ENCODE peak calls at places on chromosomes 16 and 17, in ten cellular contexts. One of them, this sample, is unnamed.

GRCh38 chr16:71781741-71782140 is 26.9 kb downstream of the AP1G1 start:
- DNase-seq in GM12865: no peak
- DNase-seq in lower lobe of right lung: no peak
- DNase-seq in RWPE1: peak
- DNase-seq in H9: no peak
- DNase-seq in adrenal gland: no peak
- DNase-seq in endodermal cell: no peak
- DNase-seq in hepatocyte: no peak
- DNase-seq in lung: no peak
- DNase-seq in astrocyte of the spinal cord: peak
- DNase-seq in this sample: no peak

GRCh38 chr17:33523577-33523981 is 230.5 kb upstream of the ASIC2 start:
- DNase-seq in lower lobe of right lung: no peak
- DNase-seq in hepatocyte: no peak
- DNase-seq in astrocyte of the spinal cord: no peak
- DNase-seq in adrenal gland: peak
- DNase-seq in lung: no peak
- DNase-seq in RWPE1: no peak
- DNase-seq in endodermal cell: no peak
- DNase-seq in GM12865: peak
- DNase-seq in H9: no peak
- DNase-seq in this sample: no peak

GRCh38 chr17:2125013-2125535 is 70.2 kb downstream of the HIC1 start:
- DNase-seq in lung: no peak
- DNase-seq in astrocyte of the spinal cord: peak
- DNase-seq in hepatocyte: no peak
- DNase-seq in lower lobe of right lung: no peak
- DNase-seq in adrenal gland: no peak
- DNase-seq in H9: no peak
- DNase-seq in RWPE1: no peak
- DNase-seq in endodermal cell: peak
- DNase-seq in GM12865: no peak
- DNase-seq in this sample: no peak

GRCh38 chr16:71952818-71953217 is 47.4 kb downstream of the PKD1L3 start:
- DNase-seq in RWPE1: no peak
- DNase-seq in hepatocyte: no peak
- DNase-seq in GM12865: no peak
- DNase-seq in astrocyte of the spinal cord: no peak
- DNase-seq in H9: no peak
- DNase-seq in lung: no peak
- DNase-seq in adrenal gland: no peak
- DNase-seq in endodermal cell: no peak
- DNase-seq in lower lobe of right lung: no peak
- DNase-seq in this sample: no peak

GRCh38 chr17:56158344-56158743 is 5.1 kb downstream of the ANKFN1 start:
- DNase-seq in H9: no peak
- DNase-seq in RWPE1: no peak
- DNase-seq in lung: no peak
- DNase-seq in hepatocyte: no peak
- DNase-seq in endodermal cell: no peak
- DNase-seq in astrocyte of the spinal cord: no peak
- DNase-seq in lower lobe of right lung: no peak
- DNase-seq in GM12865: no peak
- DNase-seq in adrenal gland: no peak
- DNase-seq in this sample: no peak

GRCh38 chr17:38706625-38707298 is 1.7 kb downstream of the MLLT6 start:
- DNase-seq in hepatocyte: peak
- DNase-seq in endodermal cell: peak
- DNase-seq in H9: no peak
- DNase-seq in astrocyte of the spinal cord: no peak
- DNase-seq in GM12865: peak
- DNase-seq in lower lobe of right lung: no peak
- DNase-seq in lung: no peak
- DNase-seq in RWPE1: no peak
- DNase-seq in adrenal gland: peak
- DNase-seq in this sample: no peak

GRCh38 chr17:50763716-50764450 is 3.4 kb downstream of the ANKRD40CL start:
- DNase-seq in GM12865: no peak
- DNase-seq in lower lobe of right lung: no peak
- DNase-seq in H9: no peak
- DNase-seq in endodermal cell: peak
- DNase-seq in lung: no peak
- DNase-seq in hepatocyte: peak
- DNase-seq in RWPE1: no peak
- DNase-seq in adrenal gland: no peak
- DNase-seq in astrocyte of the spinal cord: no peak
- DNase-seq in this sample: no peak

GRCh38 chr17:40540448-40540847 is 24.8 kb downstream of the CCR7 start:
- DNase-seq in astrocyte of the spinal cord: no peak
- DNase-seq in GM12865: no peak
- DNase-seq in H9: no peak
- DNase-seq in hepatocyte: no peak
- DNase-seq in adrenal gland: no peak
- DNase-seq in lung: no peak
- DNase-seq in RWPE1: no peak
- DNase-seq in lower lobe of right lung: no peak
- DNase-seq in endodermal cell: no peak
- DNase-seq in this sample: no peak

GRCh38 chr17:19248149-19248922 is 11.2 kb downstream of the EPN2 start:
- DNase-seq in RWPE1: no peak
- DNase-seq in endodermal cell: no peak
- DNase-seq in astrocyte of the spinal cord: no peak
- DNase-seq in lung: no peak
- DNase-seq in lower lobe of right lung: no peak
- DNase-seq in adrenal gland: no peak
- DNase-seq in hepatocyte: no peak
- DNase-seq in H9: no peak
- DNase-seq in GM12865: no peak
- DNase-seq in this sample: no peak

GRCh38 chr17:3766783-3767182 is 34.2 kb downstream of the ITGAE start:
- DNase-seq in RWPE1: no peak
- DNase-seq in GM12865: no peak
- DNase-seq in endodermal cell: no peak
- DNase-seq in lower lobe of right lung: no peak
- DNase-seq in adrenal gland: peak
- DNase-seq in lung: no peak
- DNase-seq in hepatocyte: no peak
- DNase-seq in H9: no peak
- DNase-seq in astrocyte of the spinal cord: no peak
- DNase-seq in this sample: no peak

GRCh38 chr17:78753316-78754250 is 28.5 kb downstream of the CYTH1 start:
- DNase-seq in RWPE1: no peak
- DNase-seq in adrenal gland: no peak
- DNase-seq in lung: no peak
- DNase-seq in hepatocyte: no peak
- DNase-seq in GM12865: no peak
- DNase-seq in astrocyte of the spinal cord: no peak
- DNase-seq in endodermal cell: no peak
- DNase-seq in lower lobe of right lung: no peak
- DNase-seq in H9: no peak
- DNase-seq in this sample: no peak

DNA sequence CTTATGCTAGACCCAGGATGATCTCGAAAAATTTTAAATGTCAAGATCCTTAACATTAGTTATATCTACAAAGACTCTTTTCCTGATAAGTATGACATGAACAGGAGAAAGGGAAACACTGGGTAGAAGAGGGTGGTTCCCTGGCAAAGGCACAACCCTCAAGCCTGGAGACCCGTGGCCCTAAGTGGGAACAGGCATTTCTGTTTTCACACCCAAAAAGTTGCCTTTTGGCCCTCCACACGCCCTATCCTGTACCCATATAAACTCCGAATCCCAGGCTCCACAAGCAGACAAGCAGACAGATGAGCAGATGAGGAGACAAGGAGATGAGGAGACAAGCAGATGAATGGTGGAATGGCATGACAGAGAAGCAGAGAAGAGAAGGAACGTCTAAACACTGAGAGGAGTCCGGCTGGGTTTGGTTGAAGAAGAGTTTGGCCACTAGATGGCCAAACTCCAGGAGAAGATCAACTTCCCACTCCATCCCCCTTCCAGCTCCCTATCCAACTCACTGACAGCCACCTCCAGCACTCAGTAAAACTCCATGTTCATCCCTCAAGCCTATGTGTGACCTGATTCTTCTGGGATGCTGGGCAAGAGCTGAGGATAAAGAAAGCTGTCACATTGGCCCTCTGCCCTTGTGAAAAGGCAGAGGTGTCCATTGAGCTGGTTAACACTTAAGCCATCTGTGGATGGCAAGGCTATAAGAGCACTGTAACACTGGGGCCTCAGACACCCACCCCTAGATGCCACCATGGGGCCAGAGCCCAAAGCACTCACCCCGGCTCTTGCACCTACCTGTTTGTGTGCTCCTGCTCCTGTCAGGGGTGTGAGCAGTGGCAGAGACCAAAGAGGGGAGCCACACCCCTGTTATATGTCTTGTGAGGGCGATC is 139.6 kb upstream of the FAM20A start:
- DNase-seq in H9: no peak
- DNase-seq in lung: no peak
- DNase-seq in adrenal gland: no peak
- DNase-seq in RWPE1: no peak
- DNase-seq in hepatocyte: no peak
- DNase-seq in GM12865: no peak
- DNase-seq in endodermal cell: no peak
- DNase-seq in astrocyte of the spinal cord: no peak
- DNase-seq in lower lobe of right lung: no peak
- DNase-seq in this sample: no peak
- TF ChIP-seq CTCF in H9: peak
- TF ChIP-seq CTCF in lung: no peak
- TF ChIP-seq CTCF in adrenal gland: no peak
- TF ChIP-seq CTCF in RWPE1: no peak
- TF ChIP-seq CTCF in hepatocyte: no peak
- TF ChIP-seq CTCF in GM12865: peak
- TF ChIP-seq CTCF in endodermal cell: peak
- TF ChIP-seq CTCF in astrocyte of the spinal cord: peak
- TF ChIP-seq CTCF in lower lobe of right lung: no peak
- TF ChIP-seq CTCF in this sample: no peak

GRCh38 chr17:61467416-61468262 is 15.4 kb downstream of the TBX4 start:
- DNase-seq in GM12865: peak
- DNase-seq in RWPE1: no peak
- DNase-seq in H9: peak
- DNase-seq in lower lobe of right lung: peak
- DNase-seq in astrocyte of the spinal cord: peak
- DNase-seq in endodermal cell: peak
- DNase-seq in hepatocyte: no peak
- DNase-seq in adrenal gland: no peak
- DNase-seq in lung: no peak
- DNase-seq in this sample: no peak

GRCh38 chr17:61468263-61468907 is 16.2 kb downstream of the TBX4 start:
- DNase-seq in GM12865: no peak
- DNase-seq in RWPE1: no peak
- DNase-seq in lung: no peak
- DNase-seq in lower lobe of right lung: no peak
- DNase-seq in adrenal gland: no peak
- DNase-seq in astrocyte of the spinal cord: no peak
- DNase-seq in hepatocyte: no peak
- DNase-seq in endodermal cell: no peak
- DNase-seq in H9: no peak
- DNase-seq in this sample: no peak

GRCh38 chr17:61469949-61470348 is 17.7 kb downstream of the TBX4 start:
- DNase-seq in H9: peak
- DNase-seq in endodermal cell: no peak
- DNase-seq in lung: no peak
- DNase-seq in hepatocyte: no peak
- DNase-seq in adrenal gland: no peak
- DNase-seq in GM12865: no peak
- DNase-seq in RWPE1: no peak
- DNase-seq in lower lobe of right lung: no peak
- DNase-seq in astrocyte of the spinal cord: no peak
- DNase-seq in this sample: no peak

GRCh38 chr17:61469474-61469873 is 17.3 kb downstream of the TBX4 start:
- DNase-seq in endodermal cell: no peak
- DNase-seq in astrocyte of the spinal cord: no peak
- DNase-seq in H9: no peak
- DNase-seq in GM12865: no peak
- DNase-seq in hepatocyte: no peak
- DNase-seq in lung: no peak
- DNase-seq in RWPE1: no peak
- DNase-seq in lower lobe of right lung: no peak
- DNase-seq in adrenal gland: no peak
- DNase-seq in this sample: no peak

DNA sequence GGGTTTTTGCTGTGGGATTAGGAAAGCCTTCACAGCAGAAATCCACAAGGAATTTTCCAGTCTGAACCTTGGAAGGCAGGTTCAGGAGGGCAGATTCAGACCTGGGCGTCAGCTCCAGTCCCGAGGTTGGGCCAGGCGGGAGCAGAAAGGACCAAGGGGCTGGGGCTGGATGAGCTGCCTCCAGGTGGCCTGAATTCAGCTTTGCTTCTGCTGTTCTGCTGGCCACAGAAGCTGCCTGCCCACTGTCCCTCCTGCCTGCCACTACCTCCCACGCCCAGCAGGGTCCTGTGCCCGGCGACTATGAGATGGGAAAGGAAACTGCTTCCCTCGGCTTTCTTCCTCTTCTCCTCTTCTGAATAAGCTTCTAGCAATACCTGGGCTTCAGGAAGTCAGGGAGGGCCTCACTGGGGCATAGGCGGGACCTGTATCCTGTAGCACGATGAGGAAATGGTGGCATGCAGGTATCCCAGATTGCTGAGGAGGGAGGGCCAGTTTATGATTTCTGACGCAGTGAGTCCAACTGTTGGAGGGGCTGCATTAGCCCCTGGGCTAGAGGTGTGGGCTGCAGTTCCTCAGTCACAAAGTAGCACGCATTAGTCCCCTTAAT is 18.4 kb downstream of the TBX4 start:
- DNase-seq in lung: no peak
- DNase-seq in RWPE1: no peak
- DNase-seq in H9: peak
- DNase-seq in endodermal cell: peak
- DNase-seq in adrenal gland: no peak
- DNase-seq in GM12865: no peak
- DNase-seq in lower lobe of right lung: no peak
- DNase-seq in hepatocyte: peak
- DNase-seq in astrocyte of the spinal cord: no peak
- DNase-seq in this sample: no peak
- TF ChIP-seq CTCF in lung: no peak
- TF ChIP-seq CTCF in RWPE1: no peak
- TF ChIP-seq CTCF in H9: peak
- TF ChIP-seq CTCF in endodermal cell: peak
- TF ChIP-seq CTCF in adrenal gland: no peak
- TF ChIP-seq CTCF in GM12865: no peak
- TF ChIP-seq CTCF in lower lobe of right lung: no peak
- TF ChIP-seq CTCF in hepatocyte: no peak
- TF ChIP-seq CTCF in astrocyte of the spinal cord: no peak
- TF ChIP-seq CTCF in this sample: no peak

GRCh38 chr16:67544329-67544841 is 15.8 kb downstream of the RIPOR1 start:
- DNase-seq in H9: peak
- DNase-seq in astrocyte of the spinal cord: no peak
- DNase-seq in GM12865: no peak
- DNase-seq in RWPE1: no peak
- DNase-seq in adrenal gland: peak
- DNase-seq in hepatocyte: no peak
- DNase-seq in lung: no peak
- DNase-seq in endodermal cell: no peak
- DNase-seq in lower lobe of right lung: peak
- DNase-seq in this sample: no peak
- TF ChIP-seq CTCF in H9: peak
- TF ChIP-seq CTCF in astrocyte of the spinal cord: peak
- TF ChIP-seq CTCF in GM12865: peak
- TF ChIP-seq CTCF in RWPE1: no peak
- TF ChIP-seq CTCF in adrenal gland: no peak
- TF ChIP-seq CTCF in hepatocyte: no peak
- TF ChIP-seq CTCF in lung: no peak
- TF ChIP-seq CTCF in endodermal cell: peak
- TF ChIP-seq CTCF in lower lobe of right lung: no peak
- TF ChIP-seq CTCF in this sample: no peak

GRCh38 chr16:3812469-3813172 is 67.9 kb downstream of the CREBBP start:
- DNase-seq in lung: no peak
- DNase-seq in lower lobe of right lung: no peak
- DNase-seq in GM12865: no peak
- DNase-seq in hepatocyte: no peak
- DNase-seq in H9: no peak
- DNase-seq in astrocyte of the spinal cord: no peak
- DNase-seq in endodermal cell: no peak
- DNase-seq in RWPE1: no peak
- DNase-seq in adrenal gland: no peak
- DNase-seq in this sample: no peak
- TF ChIP-seq CTCF in lung: no peak
- TF ChIP-seq CTCF in lower lobe of right lung: no peak
- TF ChIP-seq CTCF in GM12865: no peak
- TF ChIP-seq CTCF in hepatocyte: no peak
- TF ChIP-seq CTCF in H9: peak
- TF ChIP-seq CTCF in astrocyte of the spinal cord: no peak
- TF ChIP-seq CTCF in endodermal cell: peak
- TF ChIP-seq CTCF in RWPE1: no peak
- TF ChIP-seq CTCF in adrenal gland: no peak
- TF ChIP-seq CTCF in this sample: no peak